ENCODE peak calls at places on chromosomes 3 and 15, in six cellular contexts. G is BJ, L is body of pancreas, T is hepatocyte, S is GM10248, K is cardiac muscle cell. B is an unnamed sample.

GRCh38 chr3:150216866-150217600 is 191.1 kb upstream of the TSC22D2 start:
- DNase-seq in G (no peak), T (no peak), K (no peak), L (no peak), S (no peak), B (no peak)

GRCh38 chr15:62853833-62854210 is 188.7 kb upstream of the TPM1 start:
- DNase-seq in K (peak), L (no peak), S (no peak), T (no peak), G (no peak), B (no peak)

GRCh38 chr3:48187579-48188265 is 495 bp downstream of the CDC25A start:
- DNase-seq in S (no peak), L (no peak), T (peak), G (no peak), K (peak), B (no peak)

GRCh38 chr3:53102601-53103147 is 27.6 kb downstream of the RFT1 start:
- DNase-seq in G (no peak), T (no peak), L (no peak), S (peak), K (no peak), B (no peak)

GRCh38 chr3:141959921-141960554 is 83.6 kb downstream of the ATP1B3 start:
- DNase-seq in S (no peak), T (no peak), G (peak), K (peak), L (no peak), B (no peak)

GRCh38 chr3:197327701-197328100 is 29.3 kb upstream of the DLG1 start:
- DNase-seq in G (no peak), L (no peak), K (peak), S (no peak), T (no peak), B (no peak)

GRCh38 chr3:161409069-161409468 is 37.8 kb upstream of the SPTSSB start:
- DNase-seq in T (peak), G (no peak), L (peak), S (no peak), K (peak), B (no peak)

GRCh38 chr3:69410301-69410700 is 24.4 kb upstream of the FRMD4B start:
- DNase-seq in L (peak), K (peak), G (no peak), T (peak), S (peak), B (no peak)

GRCh38 chr15:77500986-77501385 is 80.3 kb downstream of the HMG20A start:
- DNase-seq in T (no peak), K (peak), S (no peak), L (no peak), G (no peak), B (no peak)

GRCh38 chr3:4416961-4417360 is 50.1 kb downstream of the SUMF1 start:
- DNase-seq in T (no peak), K (peak), S (no peak), G (no peak), L (no peak), B (peak)

GRCh38 chr3:58585005-58585786 is 8.0 kb upstream of the FAM107A start:
- DNase-seq in K (peak), G (no peak), S (peak), T (peak), L (peak), B (no peak)

GRCh38 chr15:49675051-49675450 is 54.2 kb downstream of the DTWD1 start:
- DNase-seq in K (peak), S (no peak), G (peak), L (no peak), T (no peak), B (no peak)

GRCh38 chr3:115042351-115042750 is 104.7 kb downstream of the ZBTB20 start:
- DNase-seq in L (no peak), T (no peak), S (no peak), G (peak), K (no peak), B (no peak)

GRCh38 chr3:114803042-114803695 is 343.9 kb downstream of the ZBTB20 start:
- DNase-seq in K (no peak), S (no peak), T (no peak), G (no peak), L (no peak), B (no peak)

GRCh38 chr3:182812123-182812522 is 18.8 kb downstream of the ATP11B start:
- DNase-seq in T (no peak), L (no peak), S (no peak), K (no peak), G (no peak), B (no peak)

GRCh38 chr3:64342940-64343691 is 117.8 kb upstream of the PRICKLE2 start:
- DNase-seq in T (peak), K (peak), G (no peak), S (no peak), L (no peak), B (peak)

GRCh38 chr15:44999105-44999504 is 23.9 kb upstream of the SORD start:
- DNase-seq in G (no peak), S (no peak), T (no peak), L (no peak), K (no peak), B (no peak)

GRCh38 chr3:156271995-156272719 is 151.8 kb downstream of the KCNAB1 start:
- DNase-seq in K (no peak), L (no peak), T (no peak), S (no peak), G (no peak), B (no peak)
- TF ChIP-seq CTCF in K (no peak), L (no peak), T (no peak), S (no peak), G (no peak), B (no peak)

DNA sequence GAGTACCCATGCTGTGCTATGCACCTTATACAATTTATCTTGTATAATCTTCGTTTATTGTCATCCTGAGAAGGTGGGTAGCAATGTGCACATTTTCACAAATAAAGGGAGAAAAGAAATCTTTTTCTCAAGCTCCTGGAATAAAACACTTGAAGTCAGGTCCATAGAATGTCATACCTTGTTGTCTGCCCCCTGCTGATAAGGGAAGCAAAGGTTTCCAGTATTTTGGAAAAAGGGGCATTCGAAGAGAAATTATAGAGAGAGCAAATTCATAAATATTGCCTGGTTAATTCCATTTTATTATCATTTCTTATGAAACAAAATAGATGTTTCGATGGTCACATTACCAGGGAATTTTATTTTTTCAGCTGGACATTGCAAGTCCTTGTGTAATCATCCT is 277.8 kb downstream of the RAP2B start:
- DNase-seq in K (no peak), G (no peak), T (no peak), S (no peak), L (no peak), B (no peak)
- TF ChIP-seq CTCF in K (no peak), G (peak), T (no peak), S (no peak), L (no peak), B (no peak)

GRCh38 chr3:49492969-49493368 is 22.9 kb downstream of the DAG1 start:
- DNase-seq in K (no peak), T (no peak), S (no peak), G (no peak), L (no peak), B (no peak)

GRCh38 chr3:49495016-49495415 is 24.9 kb downstream of the DAG1 start:
- DNase-seq in G (no peak), L (no peak), S (no peak), K (no peak), T (no peak), B (no peak)

GRCh38 chr3:49493901-49494300 is 23.8 kb downstream of the DAG1 start:
- DNase-seq in S (no peak), G (no peak), K (no peak), T (no peak), L (no peak), B (no peak)

GRCh38 chr3:49484471-49484870 is 14.4 kb downstream of the DAG1 start:
- DNase-seq in K (no peak), S (no peak), G (no peak), L (no peak), T (no peak), B (no peak)

GRCh38 chr3:49489247-49489646 is 19.2 kb downstream of the DAG1 start:
- DNase-seq in T (no peak), L (no peak), S (no peak), K (no peak), G (no peak), B (no peak)
- TF ChIP-seq CTCF in T (no peak), L (no peak), S (no peak), K (no peak), G (no peak), B (no peak)

GRCh38 chr3:173737167-173737808 is 339.7 kb downstream of the NLGN1 start:
- DNase-seq in K (no peak), G (no peak), S (no peak), T (no peak), L (no peak), B (no peak)

GRCh38 chr3:173730391-173730790 is 332.8 kb downstream of the NLGN1 start:
- DNase-seq in L (no peak), S (no peak), G (no peak), T (no peak), K (peak), B (no peak)

GRCh38 chr3:173732237-173732636 is 334.7 kb downstream of the NLGN1 start:
- DNase-seq in G (no peak), K (no peak), T (no peak), S (no peak), L (no peak), B (peak)

GRCh38 chr3:173733029-173733652 is 335.6 kb downstream of the NLGN1 start:
- DNase-seq in G (no peak), S (no peak), T (peak), K (peak), L (no peak), B (no peak)
- TF ChIP-seq CTCF in G (peak), S (peak), T (peak), K (peak), L (peak), B (peak)

DNA sequence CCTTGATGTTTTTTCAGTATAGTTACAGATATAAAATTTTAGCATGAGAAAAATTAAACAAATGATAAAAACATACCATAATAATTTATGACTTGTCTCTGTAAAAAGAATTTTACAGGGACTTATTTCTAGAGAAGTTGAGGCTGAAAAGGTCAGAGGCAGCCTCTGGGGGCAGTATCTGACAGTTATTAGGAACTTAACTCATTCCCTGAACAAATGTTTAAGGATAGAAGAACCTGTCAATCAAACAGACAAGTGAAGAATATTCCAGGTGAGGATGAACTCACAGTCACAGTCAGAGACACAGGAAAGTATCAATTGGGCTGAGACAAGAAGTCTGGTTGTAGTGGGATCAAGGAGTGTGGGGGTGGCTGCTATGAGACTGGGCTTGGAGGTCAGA is 7.3 kb downstream of the MYLK start:
- DNase-seq in T (no peak), S (no peak), K (no peak), G (no peak), L (no peak), B (no peak)
- TF ChIP-seq CTCF in T (peak), S (no peak), K (peak), G (peak), L (no peak), B (no peak)

GRCh38 chr15:66685638-66686150 is 16.3 kb upstream of the SMAD6 start:
- DNase-seq in L (no peak), K (no peak), T (no peak), S (no peak), G (no peak), B (no peak)
- TF ChIP-seq CTCF in L (peak), K (peak), T (peak), S (no peak), G (peak), B (no peak)

B was measured in AG04449.